ENCODE peak calls at places on chromosomes 4 and X, in eight cellular contexts. K is NCI-H1048; B is sciatic nerve; T is activated CD4-positive, alpha-beta T cell treated with anti-CD3 and anti-CD28 coated beads for 36 hours; N is NCI-H2107; E is Kasumi-1; W is SW480; J is activated T-helper 1 cell treated with anti-CD3 and anti-CD28 coated beads, Interleukin-2, amount 50 U/mL, for 16 hours. V is an unnamed sample.

GRCh38 chr4:41124916-41125548 is 89.3 kb downstream of the APBB2 start:
- DNase-seq in K (no peak), B (no peak), T (no peak), N (no peak), E (no peak), W (peak), J (no peak), V (no peak)

GRCh38 chr4:101081695-101082369 is 265.5 kb downstream of the PPP3CA start:
- DNase-seq in K (no peak), B (no peak), T (no peak), N (no peak), E (no peak), W (no peak), J (no peak), V (no peak)

GRCh38 chrX:132718411-132718810 is 229.6 kb upstream of the MBNL3 start:
- DNase-seq in K (no peak), B (no peak), T (no peak), N (no peak), E (no peak), W (no peak), J (no peak), V (no peak)

GRCh38 chrX:24498975-24499374 is 33.9 kb downstream of the PDK3 start:
- DNase-seq in K (no peak), B (no peak), T (no peak), N (peak), E (no peak), W (peak), J (no peak), V (peak)

GRCh38 chr4:126850286-126850685 is 782.5 kb upstream of the INTU start:
- DNase-seq in K (no peak), B (no peak), T (no peak), N (no peak), E (peak), W (peak), J (no peak), V (no peak)

GRCh38 chr4:85257817-85258216 is 217.1 kb upstream of the ARHGAP24 start:
- DNase-seq in K (no peak), B (no peak), T (no peak), N (no peak), E (no peak), W (no peak), J (no peak), V (peak)

GRCh38 chr4:152363086-152363485 is 172.8 kb downstream of the FBXW7 start:
- DNase-seq in K (no peak), B (no peak), T (no peak), N (no peak), E (no peak), W (no peak), J (no peak), V (no peak)

GRCh38 chrX:31266172-31267076 is 194.6 kb upstream of the FTHL17 start:
- DNase-seq in K (no peak), B (peak), T (peak), N (no peak), E (no peak), W (no peak), J (no peak), V (peak)

GRCh38 chrX:13254870-13255269 is 65.0 kb downstream of the ATXN3L start:
- DNase-seq in K (no peak), B (no peak), T (no peak), N (no peak), E (peak), W (no peak), J (no peak), V (no peak)

GRCh38 chr4:186719925-186720694 is 3.5 kb downstream of the FAT1 start:
- DNase-seq in K (no peak), B (no peak), T (peak), N (no peak), E (peak), W (no peak), J (no peak), V (peak)

GRCh38 chr4:30863031-30863430 is 142.9 kb downstream of the PCDH7 start:
- DNase-seq in K (no peak), B (no peak), T (no peak), N (no peak), E (no peak), W (no peak), J (no peak), V (no peak)

GRCh38 chr4:56742080-56742871 is 61.2 kb upstream of the HOPX start:
- DNase-seq in K (no peak), B (no peak), T (no peak), N (no peak), E (no peak), W (no peak), J (no peak), V (peak)

GRCh38 chr4:156606444-156607197 is 365.0 kb downstream of the PDGFC start:
- DNase-seq in K (no peak), B (no peak), T (no peak), N (no peak), E (no peak), W (no peak), J (no peak), V (no peak)

GRCh38 chr4:186957952-186958555 is 234.4 kb upstream of the FAT1 start:
- DNase-seq in K (no peak), B (no peak), T (no peak), N (no peak), E (no peak), W (no peak), J (no peak), V (no peak)

GRCh38 chr4:137707221-137707620 is 174.9 kb upstream of the PCDH18 start:
- DNase-seq in K (no peak), B (no peak), T (no peak), N (no peak), E (no peak), W (no peak), J (no peak), V (no peak)

GRCh38 chrX:28966335-28966734 is 379.1 kb downstream of the IL1RAPL1 start:
- DNase-seq in K (no peak), B (no peak), T (no peak), N (no peak), E (no peak), W (no peak), J (no peak), V (no peak)

GRCh38 chr4:74410272-74410671 is 34.7 kb upstream of the AREG start:
- DNase-seq in K (no peak), B (no peak), T (no peak), N (no peak), E (no peak), W (no peak), J (no peak), V (no peak)

GRCh38 chr4:40055379-40055872 is 1.2 kb upstream of the N4BP2 start:
- DNase-seq in K (no peak), B (no peak), T (peak), N (no peak), E (peak), W (no peak), J (no peak), V (no peak)

GRCh38 chr4:151267104-151267503 is 9.9 kb upstream of the PRSS48 start:
- DNase-seq in K (no peak), B (no peak), T (no peak), N (no peak), E (no peak), W (no peak), J (no peak), V (no peak)

GRCh38 chr4:115119804-115120352 is 6.5 kb upstream of the NDST4 start:
- DNase-seq in K (no peak), B (no peak), T (no peak), N (no peak), E (peak), W (peak), J (no peak), V (no peak)

GRCh38 chr4:145177906-145178538 is 2.4 kb downstream of the OTUD4 start:
- DNase-seq in K (no peak), B (no peak), T (peak), N (no peak), E (peak), W (peak), J (no peak), V (peak)

GRCh38 chr4:26074672-26075071 is 160.7 kb downstream of the SMIM20 start:
- DNase-seq in K (no peak), B (no peak), T (peak), N (no peak), E (peak), W (no peak), J (no peak), V (no peak)

GRCh38 chr4:185833055-185833598 is 21.1 kb upstream of the SORBS2 start:
- DNase-seq in K (no peak), B (no peak), T (no peak), N (no peak), E (no peak), W (no peak), J (no peak), V (peak)

GRCh38 chrX:7065473-7065872 is 82.0 kb upstream of the STS start:
- DNase-seq in K (no peak), B (no peak), T (no peak), N (no peak), E (no peak), W (no peak), J (no peak), V (no peak)

GRCh38 chrX:134821901-134822300 is 163.6 kb upstream of the PLAC1 start:
- DNase-seq in K (no peak), B (no peak), T (no peak), N (no peak), E (no peak), W (no peak), J (no peak), V (no peak)

GRCh38 chrX:65502618-65503017 is 32.0 kb downstream of the LAS1L start:
- DNase-seq in K (no peak), B (no peak), T (no peak), N (no peak), E (no peak), W (no peak), J (no peak), V (no peak)

GRCh38 chr4:53702334-53703266 is 111.3 kb upstream of the LNX1 start:
- DNase-seq in K (no peak), B (peak), T (peak), N (peak), E (peak), W (peak), J (no peak), V (peak)

GRCh38 chrX:13087322-13088154 is 43.1 kb upstream of the FAM9C start:
- DNase-seq in K (no peak), B (no peak), T (peak), N (no peak), E (peak), W (peak), J (no peak), V (peak)

GRCh38 chr4:5899396-5899795 is 6.5 kb upstream of the CRMP1 start:
- DNase-seq in K (no peak), B (no peak), T (no peak), N (no peak), E (no peak), W (no peak), J (no peak), V (no peak)

GRCh38 chr4:72591547-72591946 is 22.5 kb upstream of the ADAMTS3 start:
- DNase-seq in K (no peak), B (no peak), T (no peak), N (no peak), E (no peak), W (no peak), J (no peak), V (no peak)

GRCh38 chr4:188822698-188823097 is 683.5 kb downstream of the TRIML1 start:
- DNase-seq in K (no peak), B (no peak), T (no peak), N (no peak), E (no peak), W (peak), J (no peak), V (peak)

GRCh38 chr4:23083391-23083790 is 390.7 kb downstream of the GBA3 start:
- DNase-seq in K (no peak), B (no peak), T (no peak), N (no peak), E (no peak), W (no peak), J (no peak), V (no peak)

GRCh38 chr4:140242357-140243284 is 88.6 kb upstream of the MAML3 start:
- DNase-seq in K (no peak), B (no peak), T (peak), N (peak), E (peak), W (no peak), J (no peak), V (no peak)

V was measured in small intestine.